ENCODE peak calls at places on chromosomes 6 and 20, in nine cellular contexts. D, W, L, P, F, V, O, I and N are unnamed samples.
A peak's percentile ranks its signal among the peaks of the same experiment; 100 is the strongest.

GRCh38 chr6:111928139-111928538 is 54.9 kb upstream of the FYN start:
- DNase-seq in P (no peak), O (no peak), V (no peak), W (no peak), D (no peak), I (no peak), F (no peak), L (no peak), N (no peak)

GRCh38 chr20:46145646-46146045 is 27.5 kb downstream of the CD40 start:
- DNase-seq in I (no peak), V (no peak), D (no peak), W (no peak), P (no peak), F (no peak), L (no peak), O (no peak), N (no peak)

GRCh38 chr20:57795347-57795697 is 85.5 kb upstream of the PMEPA1 start:
- DNase-seq in P (peak; percentile 73), I (no peak), O (no peak), V (no peak), L (no peak), D (no peak), F (peak; percentile 46), W (no peak), N (no peak)

GRCh38 chr6:53300656-53301551 is 47.8 kb downstream of the ELOVL5 start:
- DNase-seq in I (no peak), W (no peak), F (peak; percentile 24), P (peak; percentile 82), V (no peak), L (peak; percentile 41), D (no peak), O (peak; percentile 27), N (no peak)

GRCh38 chr6:90256698-90257485 is 39.8 kb downstream of the BACH2 start:
- DNase-seq in P (peak; percentile 85), D (no peak), F (no peak), V (no peak), I (no peak), W (no peak), O (peak; percentile 44), L (no peak), N (no peak)

GRCh38 chr20:10306440-10307358 is 88.1 kb downstream of the SNAP25 start:
- DNase-seq in O (no peak), F (no peak), V (no peak), W (no peak), L (no peak), I (no peak), P (peak; percentile 96), D (no peak), N (no peak)

GRCh38 chr6:18343741-18344140 is 43.4 kb upstream of the RNF144B start:
- DNase-seq in D (no peak), O (peak; percentile 25), V (no peak), I (no peak), P (peak; percentile 81), L (no peak), W (no peak), F (no peak), N (no peak)

GRCh38 chr6:108716801-108717791 is 131.1 kb upstream of the ARMC2 start:
- DNase-seq in F (no peak), P (no peak), D (no peak), O (no peak), I (no peak), W (peak; percentile 38), V (no peak), L (no peak), N (no peak)

DNA sequence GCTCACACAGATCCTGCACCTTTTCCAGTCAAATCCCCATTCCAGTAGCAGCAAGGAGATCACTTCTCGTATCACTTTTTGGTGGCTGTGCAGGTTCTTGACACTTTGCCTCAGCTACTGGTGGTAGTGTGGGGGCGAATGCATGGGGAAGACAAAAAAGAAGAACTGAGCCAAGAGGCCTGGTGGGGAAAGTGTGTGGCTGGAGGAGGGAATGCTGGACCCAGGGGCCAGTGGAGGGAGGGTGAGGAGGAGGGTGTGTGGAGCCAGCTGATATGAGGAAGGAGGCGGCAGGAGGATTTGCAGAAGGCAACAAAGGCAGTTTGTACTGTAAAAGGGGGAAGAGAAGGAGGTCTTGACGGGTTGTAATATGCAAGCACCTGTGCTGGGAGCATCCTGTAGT is 15.7 kb upstream of the HLA-C start:
- DNase-seq in I (no peak), L (no peak), D (no peak), V (no peak), P (no peak), W (no peak), O (no peak), F (no peak), N (no peak)
- H3K27me3 ChIP-seq in I (no peaks in the 10 kb centered on the region), L (no peaks in the 10 kb centered on the region), D (no peaks in the 10 kb centered on the region), V (peaks cover 11% of the 10 kb centered on the region), P (peaks cover 20% of the 10 kb centered on the region), W (no peaks in the 10 kb centered on the region), O (peaks cover 8% of the 10 kb centered on the region), F (peaks cover 17% of the 10 kb centered on the region), N (peaks cover 2% of the 10 kb centered on the region)

GRCh38 chr20:53662595-53662994 is 69.0 kb upstream of the ZNF217 start:
- DNase-seq in W (no peak), O (no peak), F (no peak), I (no peak), D (no peak), L (no peak), V (no peak), P (no peak), N (no peak)

GRCh38 chr20:53660947-53661381 is 67.3 kb upstream of the ZNF217 start:
- DNase-seq in P (no peak), V (no peak), F (no peak), D (no peak), O (peak; percentile 47), L (no peak), I (no peak), W (no peak), N (peak; percentile 46)

GRCh38 chr20:53658973-53659372 is 65.3 kb upstream of the ZNF217 start:
- DNase-seq in L (no peak), F (no peak), D (no peak), I (no peak), V (no peak), P (no peak), O (no peak), W (no peak), N (no peak)

GRCh38 chr20:53658327-53658726 is 64.7 kb upstream of the ZNF217 start:
- DNase-seq in L (no peak), F (no peak), I (no peak), W (no peak), P (no peak), D (no peak), V (no peak), O (no peak), N (no peak)

DNA sequence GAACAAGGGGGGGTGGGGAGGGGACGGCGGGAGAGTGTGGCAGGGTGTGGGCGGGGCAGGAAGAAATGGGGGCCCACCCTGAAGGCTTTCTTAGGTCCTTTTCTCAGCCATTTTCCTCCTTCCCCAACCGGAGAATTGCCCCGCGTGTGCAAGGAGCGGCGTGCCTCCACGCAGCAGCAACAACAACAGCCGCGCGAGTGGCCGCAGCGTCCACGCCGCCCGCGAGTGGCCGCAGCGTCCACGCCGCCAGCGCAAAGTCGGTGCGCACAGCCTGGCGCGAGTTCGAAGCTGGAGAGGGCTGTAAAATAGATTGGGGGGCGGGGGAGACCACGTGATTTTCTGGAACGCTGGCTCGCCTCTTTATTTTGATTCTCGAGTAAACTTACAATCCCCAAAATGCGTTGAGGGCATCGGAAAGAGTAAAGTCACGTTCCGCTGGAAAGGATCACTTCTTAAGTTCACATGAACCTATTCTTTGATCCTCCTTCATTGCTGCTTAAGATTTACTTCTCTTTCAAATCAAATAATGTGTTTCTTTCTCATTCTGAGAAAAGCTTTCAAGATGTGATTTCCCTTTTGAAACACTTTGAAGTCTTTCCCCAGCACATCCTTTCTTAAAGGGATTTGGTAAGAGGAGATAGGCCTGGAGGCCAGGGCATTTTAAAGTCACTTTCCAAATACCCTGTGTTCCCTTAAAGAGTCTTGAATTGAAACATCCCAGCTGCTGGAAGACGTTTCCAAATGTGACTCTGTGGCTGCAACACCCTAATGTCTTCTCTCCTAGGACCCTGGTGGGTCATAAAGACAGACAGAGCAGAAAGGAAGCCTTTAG is 66.7 kb upstream of the ZNF217 start:
- DNase-seq in P (no peak), I (peak; percentile 19), L (no peak), O (peak; percentile 64), F (no peak), W (peak; percentile 66), V (no peak), D (peak; percentile 21), N (peak; percentile 18)
- H3K4me1 ChIP-seq in P (peaks cover 29% of the 10 kb centered on the region), I (peaks cover 6% of the 10 kb centered on the region), L (peaks cover 4% of the 10 kb centered on the region), O (peaks cover 28% of the 10 kb centered on the region), F (peaks cover 43% of the 10 kb centered on the region), W (peaks cover 5% of the 10 kb centered on the region), V (peaks cover 3% of the 10 kb centered on the region), D (peaks cover 53% of the 10 kb centered on the region), N (peaks cover 49% of the 10 kb centered on the region)

GRCh38 chr20:60469829-60470228 is 511.6 kb downstream of the CDH26 start:
- DNase-seq in F (no peak), P (no peak), I (no peak), L (no peak), D (no peak), O (no peak), W (no peak), V (no peak), N (no peak)

GRCh38 chr20:60470366-60470765 is 512.1 kb downstream of the CDH26 start:
- DNase-seq in F (no peak), O (no peak), P (no peak), W (no peak), D (no peak), I (no peak), V (no peak), L (no peak), N (no peak)

GRCh38 chr20:60477958-60478357 is 519.7 kb downstream of the CDH26 start:
- DNase-seq in V (no peak), P (no peak), I (no peak), W (no peak), F (peak; percentile 37), D (no peak), O (no peak), L (no peak), N (no peak)

GRCh38 chr20:60474385-60474910 is 516.2 kb downstream of the CDH26 start:
- DNase-seq in F (no peak), W (no peak), I (no peak), D (no peak), V (no peak), L (no peak), P (no peak), O (no peak), N (no peak)

GRCh38 chr20:60473240-60473639 is 515.0 kb downstream of the CDH26 start:
- DNase-seq in I (no peak), O (no peak), W (no peak), P (no peak), V (no peak), F (no peak), D (no peak), L (no peak), N (no peak)
- H3K27me3 ChIP-seq in I (no peaks in the 10 kb centered on the region), O (no peaks in the 10 kb centered on the region), W (no peaks in the 10 kb centered on the region), P (peaks cover 2% of the 10 kb centered on the region), V (no peaks in the 10 kb centered on the region), F (no peaks in the 10 kb centered on the region), D (no peaks in the 10 kb centered on the region), L (no peaks in the 10 kb centered on the region), N (no peaks in the 10 kb centered on the region)

DNA sequence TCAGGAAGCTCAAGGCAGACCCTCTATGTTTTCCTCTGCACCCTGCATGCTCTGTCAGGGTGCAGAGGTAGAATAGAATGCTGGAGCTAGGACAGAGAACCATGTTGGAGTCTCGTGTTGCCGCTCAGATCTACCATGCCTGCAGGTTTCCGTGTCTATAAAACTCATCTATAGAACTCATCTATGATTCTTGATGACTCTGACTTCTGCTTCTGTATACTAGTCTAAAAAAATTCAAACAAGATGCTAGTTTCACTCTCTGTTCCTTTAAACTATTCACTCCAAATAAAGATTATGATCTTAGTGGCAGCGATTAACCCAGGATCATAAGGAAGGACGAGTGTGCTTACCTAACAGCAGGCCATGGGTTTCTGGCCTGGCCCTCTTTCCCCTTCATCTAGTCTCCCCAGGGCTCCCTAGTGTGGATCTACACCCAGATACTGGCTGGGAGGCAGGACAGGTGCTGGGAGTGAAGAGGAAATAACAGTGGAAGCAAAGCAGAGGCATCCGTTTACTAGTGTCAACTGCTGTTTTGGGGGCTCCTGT is 162.7 kb upstream of the SUPT3H start:
- DNase-seq in L (no peak), I (no peak), P (no peak), O (no peak), F (no peak), V (no peak), D (no peak), W (no peak), N (no peak)
- H3K4me1 ChIP-seq in L (peaks cover 20% of the 10 kb centered on the region), I (no peaks in the 10 kb centered on the region), P (peaks cover 4% of the 10 kb centered on the region), O (no peaks in the 10 kb centered on the region), F (peaks cover 25% of the 10 kb centered on the region), V (no peaks in the 10 kb centered on the region), D (no peaks in the 10 kb centered on the region), W (no peaks in the 10 kb centered on the region), N (no peaks in the 10 kb centered on the region)